ENCODE peak calls at places on chromosomes 2 and 18, in eight cellular contexts. O is GM23338; D is HEK293T; C is HT1080; U is NCI-H1092; A is activated CD4-positive, alpha-beta T cell treated with anti-CD3 and anti-CD28 coated beads for 48 hours; P is GOT3; Z is posterior cingulate gyrus. F is an unnamed sample.

GRCh38 chr2:80326861-80327260 is 22.3 kb upstream of the LRRTM1 start:
- DNase-seq in D (no peak), C (no peak), A (no peak), U (no peak), O (no peak), Z (no peak), P (no peak), F (peak)

GRCh38 chr2:99488587-99488998 is 1.2 kb downstream of the REV1 start:
- DNase-seq in U (no peak), Z (no peak), C (peak), D (no peak), A (no peak), O (no peak), P (no peak), F (peak)

GRCh38 chr2:219001100-219001576 is 7.9 kb upstream of the CRYBA2 start:
- DNase-seq in O (no peak), P (no peak), Z (no peak), A (no peak), U (no peak), D (no peak), C (no peak), F (no peak)

GRCh38 chr18:67938691-67939090 is 422.2 kb upstream of the DSEL start:
- DNase-seq in U (no peak), O (no peak), A (no peak), P (no peak), C (no peak), D (no peak), Z (no peak), F (no peak)

GRCh38 chr18:9413586-9413985 is 61.7 kb upstream of the RALBP1 start:
- DNase-seq in D (no peak), C (no peak), Z (no peak), O (no peak), A (no peak), P (no peak), U (no peak), F (peak)

GRCh38 chr2:61125123-61125710 is 36.8 kb upstream of the C2orf74 start:
- DNase-seq in O (no peak), C (no peak), Z (no peak), U (no peak), P (no peak), D (no peak), A (no peak), F (no peak)

GRCh38 chr2:118061135-118061955 is 26.9 kb upstream of the INSIG2 start:
- DNase-seq in Z (no peak), U (no peak), D (no peak), P (no peak), O (peak), A (no peak), C (peak), F (peak)

GRCh38 chr2:68466361-68466777 is 725 bp downstream of the FBXO48 start:
- DNase-seq in Z (no peak), A (peak), O (no peak), P (no peak), C (peak), D (peak), U (no peak), F (peak)

GRCh38 chr2:225429718-225430117 is 30.2 kb downstream of the NYAP2 start:
- DNase-seq in A (no peak), P (no peak), Z (peak), C (peak), D (no peak), U (peak), O (peak), F (peak)

GRCh38 chr18:7579923-7580542 is 12.9 kb downstream of the PTPRM start:
- DNase-seq in Z (no peak), P (no peak), O (no peak), D (no peak), U (no peak), C (no peak), A (no peak), F (no peak)

GRCh38 chr2:175400975-175401374 is 219.5 kb upstream of the ATP5MC3 start:
- DNase-seq in Z (no peak), O (no peak), D (no peak), C (no peak), A (no peak), P (no peak), U (no peak), F (no peak)